ENCODE peak calls at places on chromosome 12, in seven cellular contexts. R, H, V, X, F, L and B are unnamed samples.
A peak's percentile ranks its signal among the peaks of the same experiment; 100 is the strongest.

GRCh38 chr12:99746538-99746937 is 99.0 kb downstream of the GARIN6 start:
- DNase-seq in R (peak; percentile 59), H (no peak), V (no peak), X (no peak), F (no peak), L (peak; percentile 2), B (no peak)

GRCh38 chr12:2163172-2163927 is 110.6 kb downstream of the CACNA1C start:
- DNase-seq in R (no peak), H (no peak), V (peak; percentile 69), X (peak; percentile 89), F (peak; percentile 91), L (no peak), B (no peak)

GRCh38 chr12:52251367-52252055 is 18.5 kb downstream of the KRT7 start:
- DNase-seq in R (no peak), H (no peak), V (no peak), X (no peak), F (no peak), L (no peak), B (no peak)

GRCh38 chr12:130286041-130286440 is 51.6 kb upstream of the PIWIL1 start:
- DNase-seq in R (no peak), H (no peak), V (no peak), X (no peak), F (no peak), L (no peak), B (no peak)

GRCh38 chr12:114245555-114245954 is 160.4 kb downstream of the TBX5 start:
- DNase-seq in R (no peak), H (no peak), V (no peak), X (no peak), F (no peak), L (no peak), B (no peak)

GRCh38 chr12:121472150-121472905 is 72.4 kb downstream of the RNF34 start:
- DNase-seq in R (no peak), H (no peak), V (no peak), X (no peak), F (no peak), L (no peak), B (no peak)

GRCh38 chr12:2336409-2336829 is 283.6 kb downstream of the CACNA1C start:
- DNase-seq in R (no peak), H (no peak), V (peak; percentile 98), X (no peak), F (peak; percentile 86), L (peak; percentile 34), B (peak; percentile 92)

GRCh38 chr12:116495260-116495659 is 63.9 kb upstream of the MAP1LC3B2 start:
- DNase-seq in R (no peak), H (no peak), V (peak; percentile 22), X (no peak), F (no peak), L (peak; percentile 52), B (peak; percentile 57)

GRCh38 chr12:28937196-28937595 is 211.9 kb upstream of the FAR2 start:
- DNase-seq in R (no peak), H (no peak), V (peak; percentile 19), X (no peak), F (peak; percentile 31), L (peak; percentile 89), B (no peak)

GRCh38 chr12:110537605-110538409 is 35.7 kb downstream of the RAD9B start:
- DNase-seq in R (no peak), H (peak; percentile 80), V (no peak), X (peak; percentile 74), F (no peak), L (peak; percentile 59), B (no peak)

GRCh38 chr12:31832740-31833540 is 104.1 kb upstream of the AMN1 start:
- DNase-seq in R (peak; percentile 52), H (no peak), V (no peak), X (no peak), F (no peak), L (no peak), B (no peak)

GRCh38 chr12:20527396-20528154 is 159.2 kb downstream of the PDE3A start:
- DNase-seq in R (no peak), H (no peak), V (no peak), X (no peak), F (peak; percentile 68), L (no peak), B (no peak)

GRCh38 chr12:65892905-65893304 is 68.6 kb downstream of the HMGA2 start:
- DNase-seq in R (no peak), H (no peak), V (peak; percentile 89), X (no peak), F (peak; percentile 63), L (peak; percentile 55), B (peak; percentile 66)

GRCh38 chr12:81141220-81141619 is 63.3 kb downstream of the ACSS3 start:
- DNase-seq in R (no peak), H (no peak), V (no peak), X (no peak), F (no peak), L (peak; percentile 54), B (no peak)

GRCh38 chr12:112978163-112979081 is at the start of gene OAS2:
- DNase-seq in R (peak; percentile 93), H (peak; percentile 73), V (peak; percentile 57), X (peak; percentile 40), F (no peak), L (peak; percentile 29), B (no peak)
- H3K4me3 ChIP-seq in R (peak within 1 kb of the TSS; percentile 81), H (peak within 1 kb of the TSS; percentile 63), V (peak within 1 kb of the TSS; percentile 85), X (peak within 1 kb of the TSS; percentile 69), F (peak within 1 kb of the TSS; percentile 5), L (no peak within 1 kb of the TSS), B (peak within 1 kb of the TSS; percentile 19)

DNA sequence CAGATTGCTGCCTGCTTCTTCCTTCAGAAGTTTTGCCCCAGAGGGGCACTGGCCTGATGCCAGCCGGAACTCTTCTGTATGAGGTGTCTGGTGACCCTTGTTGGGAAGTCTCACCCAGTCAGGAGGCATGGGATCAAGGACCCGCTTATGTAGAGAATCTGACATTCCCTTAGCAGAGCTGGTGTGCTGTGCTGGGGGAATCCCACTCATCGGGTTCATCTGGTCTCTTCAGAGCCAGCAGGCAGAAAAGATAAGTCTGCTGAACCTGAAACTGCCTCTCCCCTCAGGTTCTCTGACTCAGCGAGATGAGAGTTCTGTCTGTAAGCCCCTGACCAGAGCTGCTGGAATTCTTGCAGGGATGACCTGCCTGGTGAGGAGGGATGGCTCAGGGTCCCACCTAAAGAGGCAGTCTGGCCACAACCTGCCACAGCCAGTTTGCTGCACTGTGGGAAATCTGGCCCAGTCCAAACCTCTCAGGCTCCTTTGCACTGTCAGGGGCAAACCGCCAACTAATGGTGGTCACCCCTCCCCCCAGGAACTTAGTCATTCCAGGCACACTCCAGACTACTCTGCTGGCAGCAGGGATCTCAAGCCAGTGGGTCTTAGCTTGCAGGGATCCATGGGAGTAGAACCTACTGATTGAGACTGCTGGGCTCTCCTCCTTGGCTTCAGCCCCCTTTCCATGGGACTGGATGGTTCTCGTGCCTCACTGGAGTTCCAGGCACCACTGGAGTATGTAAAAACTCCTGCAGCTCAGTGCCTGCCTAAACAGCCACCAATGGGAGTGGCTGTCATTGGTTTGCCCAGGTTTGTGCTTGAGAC is 4.1 kb downstream of the CLEC2D start:
- DNase-seq in R (peak; percentile 43), H (peak; percentile 75), V (peak; percentile 92), X (peak; percentile 52), F (peak; percentile 84), L (peak; percentile 95), B (peak; percentile 90)
- H3K4me3 ChIP-seq in R (peak overlapping the region; percentile 68), H (no peak overlapping the region), V (peak overlapping the region; percentile 21), X (no peak overlapping the region), F (no peak overlapping the region), L (no peak overlapping the region), B (no peak overlapping the region)

GRCh38 chr12:12450043-12450451 is 93.2 kb downstream of the BORCS5 start:
- DNase-seq in R (no peak), H (no peak), V (no peak), X (no peak), F (no peak), L (no peak), B (no peak)

GRCh38 chr12:12447837-12448236 is 91.0 kb downstream of the BORCS5 start:
- DNase-seq in R (no peak), H (no peak), V (no peak), X (no peak), F (no peak), L (no peak), B (no peak)

GRCh38 chr12:12452326-12452725 is 95.4 kb downstream of the BORCS5 start:
- DNase-seq in R (no peak), H (no peak), V (no peak), X (no peak), F (no peak), L (no peak), B (no peak)

GRCh38 chr12:12451063-12451462 is 94.2 kb downstream of the BORCS5 start:
- DNase-seq in R (no peak), H (no peak), V (no peak), X (no peak), F (no peak), L (no peak), B (no peak)

GRCh38 chr12:12449533-12450025 is 92.7 kb downstream of the BORCS5 start:
- DNase-seq in R (no peak), H (no peak), V (peak; percentile 77), X (no peak), F (peak; percentile 39), L (peak; percentile 98), B (no peak)
- H3K4me3 ChIP-seq in R (no peak overlapping the region), H (no peak overlapping the region), V (no peak overlapping the region), X (no peak overlapping the region), F (no peak overlapping the region), L (no peak overlapping the region), B (no peak overlapping the region)

DNA sequence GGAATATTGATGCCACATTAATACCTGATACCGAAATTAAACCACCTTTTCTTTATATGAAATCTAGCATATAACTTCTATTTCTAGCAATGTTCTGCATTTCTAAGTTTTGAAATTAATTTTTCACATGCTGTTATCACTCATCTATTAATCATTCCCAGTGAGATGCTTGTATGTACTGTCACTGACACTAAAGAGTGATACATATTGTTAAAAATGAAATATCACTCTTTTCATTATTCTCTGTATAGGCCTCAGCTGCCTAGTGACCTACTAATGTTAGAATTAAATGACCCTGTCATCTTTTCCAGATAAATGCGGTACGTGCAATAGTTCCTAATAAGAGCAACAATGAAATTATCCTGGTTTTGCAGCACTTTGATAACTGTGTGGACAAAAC is 49.7 kb upstream of the KCNH3 start:
- DNase-seq in R (no peak), H (no peak), V (no peak), X (no peak), F (no peak), L (no peak), B (no peak)
- H3K4me3 ChIP-seq in R (no peak overlapping the region), H (no peak overlapping the region), V (no peak overlapping the region), X (no peak overlapping the region), F (no peak overlapping the region), L (no peak overlapping the region), B (no peak overlapping the region)